ENCODE peak calls at places on chromosomes 16 and 17, in four cellular contexts. One of them, this sample, is unnamed.

GRCh38 chr16:8773537-8773936 is 23.9 kb downstream of the TMEM186 start:
- DNase-seq in LNCaP clone FGC: no peak
- DNase-seq in heart right ventricle: no peak
- DNase-seq in tibial artery: no peak
- DNase-seq in this sample: no peak

GRCh38 chr16:67460168-67460567 is 20.8 kb downstream of the ATP6V0D1 start:
- DNase-seq in LNCaP clone FGC: no peak
- DNase-seq in heart right ventricle: no peak
- DNase-seq in tibial artery: no peak
- DNase-seq in this sample: no peak

GRCh38 chr17:34777044-34777443 is 184.2 kb downstream of the CCT6B start:
- DNase-seq in LNCaP clone FGC: no peak
- DNase-seq in heart right ventricle: no peak
- DNase-seq in tibial artery: no peak
- DNase-seq in this sample: no peak

GRCh38 chr16:66603537-66604375 is 748 bp upstream of the CMTM3 start:
- DNase-seq in LNCaP clone FGC: no peak
- DNase-seq in heart right ventricle: peak; percentile 55
- DNase-seq in tibial artery: peak; percentile 62
- DNase-seq in this sample: peak; percentile 87

GRCh38 chr17:49387374-49388289 is 25.6 kb upstream of the ZNF652 start:
- DNase-seq in LNCaP clone FGC: no peak
- DNase-seq in heart right ventricle: no peak
- DNase-seq in tibial artery: no peak
- DNase-seq in this sample: no peak

GRCh38 chr17:77153487-77153886 is 12.7 kb downstream of the SEC14L1 start:
- DNase-seq in LNCaP clone FGC: no peak
- DNase-seq in heart right ventricle: no peak
- DNase-seq in tibial artery: no peak
- DNase-seq in this sample: no peak

GRCh38 chr16:11175850-11176341 is 80.1 kb downstream of the SOCS1 start:
- DNase-seq in LNCaP clone FGC: no peak
- DNase-seq in heart right ventricle: no peak
- DNase-seq in tibial artery: no peak
- DNase-seq in this sample: no peak

GRCh38 chr17:59093702-59094231 is 12.9 kb downstream of the TRIM37 start:
- DNase-seq in LNCaP clone FGC: no peak
- DNase-seq in heart right ventricle: peak; percentile 25
- DNase-seq in tibial artery: peak; percentile 46
- DNase-seq in this sample: no peak

GRCh38 chr17:79968116-79968515 is 67.6 kb downstream of the TBC1D16 start:
- DNase-seq in LNCaP clone FGC: no peak
- DNase-seq in heart right ventricle: no peak
- DNase-seq in tibial artery: no peak
- DNase-seq in this sample: peak; percentile 74

GRCh38 chr16:10876799-10877341 is at the start of gene CIITA:
- DNase-seq in LNCaP clone FGC: no peak
- DNase-seq in heart right ventricle: peak; percentile 65
- DNase-seq in tibial artery: peak; percentile 91
- DNase-seq in this sample: no peak

GRCh38 chr17:58238147-58238634 is at the start of gene LPO:
- DNase-seq in LNCaP clone FGC: no peak
- DNase-seq in heart right ventricle: no peak
- DNase-seq in tibial artery: no peak
- DNase-seq in this sample: no peak

GRCh38 chr17:10737168-10737622 is 7.4 kb upstream of the TMEM220 start:
- DNase-seq in LNCaP clone FGC: no peak
- DNase-seq in heart right ventricle: peak; percentile 33
- DNase-seq in tibial artery: peak; percentile 61
- DNase-seq in this sample: peak; percentile 70

GRCh38 chr17:62754696-62755095 is 53.4 kb downstream of the MARCHF10 start:
- DNase-seq in LNCaP clone FGC: no peak
- DNase-seq in heart right ventricle: no peak
- DNase-seq in tibial artery: no peak
- DNase-seq in this sample: no peak

GRCh38 chr17:40168262-40168832 is 8.9 kb upstream of the RAPGEFL1 start:
- DNase-seq in LNCaP clone FGC: peak; percentile 26
- DNase-seq in heart right ventricle: no peak
- DNase-seq in tibial artery: no peak
- DNase-seq in this sample: peak; percentile 77

GRCh38 chr17:81509687-81510523 is 2.7 kb downstream of the ACTG1 start:
- DNase-seq in LNCaP clone FGC: no peak
- DNase-seq in heart right ventricle: no peak
- DNase-seq in tibial artery: no peak
- DNase-seq in this sample: no peak

GRCh38 chr17:2173005-2173404 is 118.1 kb downstream of the HIC1 start:
- DNase-seq in LNCaP clone FGC: no peak
- DNase-seq in heart right ventricle: no peak
- DNase-seq in tibial artery: peak; percentile 52
- DNase-seq in this sample: no peak

GRCh38 chr16:49049191-49049590 is 232.4 kb downstream of the CBLN1 start:
- DNase-seq in LNCaP clone FGC: no peak
- DNase-seq in heart right ventricle: no peak
- DNase-seq in tibial artery: no peak
- DNase-seq in this sample: no peak

GRCh38 chr17:79866791-79867190 is 27.6 kb upstream of the CBX4 start:
- DNase-seq in LNCaP clone FGC: no peak
- DNase-seq in heart right ventricle: no peak
- DNase-seq in tibial artery: no peak
- DNase-seq in this sample: no peak

GRCh38 chr16:84790291-84790690 is 29.5 kb upstream of the CRISPLD2 start:
- DNase-seq in LNCaP clone FGC: no peak
- DNase-seq in heart right ventricle: no peak
- DNase-seq in tibial artery: no peak
- DNase-seq in this sample: no peak

GRCh38 chr17:64058547-64059115 is 38.2 kb upstream of the ICAM2 start:
- DNase-seq in LNCaP clone FGC: no peak
- DNase-seq in heart right ventricle: no peak
- DNase-seq in tibial artery: no peak
- DNase-seq in this sample: no peak

GRCh38 chr16:26806641-26807040 is 260.1 kb upstream of the C16orf82 start:
- DNase-seq in LNCaP clone FGC: no peak
- DNase-seq in heart right ventricle: no peak
- DNase-seq in tibial artery: no peak
- DNase-seq in this sample: no peak

GRCh38 chr17:8158267-8159031 is 4.3 kb downstream of the VAMP2 start:
- DNase-seq in LNCaP clone FGC: peak; percentile 70
- DNase-seq in heart right ventricle: peak; percentile 91
- DNase-seq in tibial artery: peak; percentile 97
- DNase-seq in this sample: peak; percentile 87
- H3K4me3 ChIP-seq in LNCaP clone FGC: no peak overlapping the region
- H3K4me3 ChIP-seq in heart right ventricle: no peak overlapping the region
- H3K4me3 ChIP-seq in tibial artery: peak overlapping the region; percentile 27
- H3K4me3 ChIP-seq in this sample: no peak overlapping the region

DNA sequence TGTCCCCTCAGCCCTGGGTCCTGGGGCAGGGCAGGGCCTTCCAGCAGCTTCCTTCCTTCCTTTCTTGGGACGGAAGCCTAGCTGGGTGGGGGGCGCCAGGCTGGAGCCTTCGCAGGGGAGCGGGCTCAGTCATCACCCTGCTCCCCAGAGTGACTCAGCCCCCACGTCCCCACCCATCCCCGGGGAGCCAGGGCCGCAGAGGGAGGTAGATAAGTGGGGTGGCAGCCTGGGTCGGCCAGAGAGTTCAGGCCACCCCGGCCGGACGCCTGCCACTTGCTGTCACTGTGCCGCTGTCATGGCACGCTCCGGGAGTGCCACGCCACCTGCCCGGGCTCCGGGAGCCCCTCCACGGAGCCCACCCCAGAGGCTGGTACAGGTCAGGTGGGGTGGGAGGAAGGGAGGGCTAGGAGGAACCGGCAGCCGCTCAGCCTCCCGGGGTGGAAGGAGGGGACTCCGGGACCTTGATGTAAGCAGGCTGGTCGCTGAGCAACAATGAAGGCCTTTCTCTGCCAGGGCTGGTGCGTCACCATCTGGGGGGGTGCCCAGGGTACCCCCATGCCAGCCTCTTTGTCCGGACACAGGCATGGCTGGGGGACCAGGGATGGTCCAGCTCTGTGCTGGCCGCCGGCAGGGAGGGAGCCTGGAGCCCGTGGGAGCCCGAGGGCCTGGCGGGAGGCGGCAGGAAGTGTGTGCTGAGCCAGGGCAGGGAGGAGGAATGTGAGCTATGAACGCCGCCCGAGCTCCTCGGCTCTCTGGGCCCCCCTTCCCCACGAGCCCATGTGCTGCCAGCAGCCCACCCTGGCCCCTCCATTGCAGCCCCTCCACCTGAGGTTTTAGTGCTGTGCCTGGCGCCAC is 6.6 kb downstream of the NHERF2 start:
- DNase-seq in LNCaP clone FGC: no peak
- DNase-seq in heart right ventricle: peak; percentile 79
- DNase-seq in tibial artery: peak; percentile 68
- DNase-seq in this sample: peak; percentile 38
- H3K4me3 ChIP-seq in LNCaP clone FGC: no peak overlapping the region
- H3K4me3 ChIP-seq in heart right ventricle: peak overlapping the region; percentile 52
- H3K4me3 ChIP-seq in tibial artery: peak overlapping the region; percentile 47
- H3K4me3 ChIP-seq in this sample: no peak overlapping the region

GRCh38 chr17:44898768-44899073 is 524 bp downstream of the EFTUD2 start:
- DNase-seq in LNCaP clone FGC: peak; percentile 26
- DNase-seq in heart right ventricle: no peak
- DNase-seq in tibial artery: no peak
- DNase-seq in this sample: no peak
- H3K4me3 ChIP-seq in LNCaP clone FGC: peak overlapping the region; percentile 90
- H3K4me3 ChIP-seq in heart right ventricle: peak overlapping the region; percentile 77
- H3K4me3 ChIP-seq in tibial artery: peak overlapping the region; percentile 77
- H3K4me3 ChIP-seq in this sample: peak overlapping the region; percentile 87

DNA sequence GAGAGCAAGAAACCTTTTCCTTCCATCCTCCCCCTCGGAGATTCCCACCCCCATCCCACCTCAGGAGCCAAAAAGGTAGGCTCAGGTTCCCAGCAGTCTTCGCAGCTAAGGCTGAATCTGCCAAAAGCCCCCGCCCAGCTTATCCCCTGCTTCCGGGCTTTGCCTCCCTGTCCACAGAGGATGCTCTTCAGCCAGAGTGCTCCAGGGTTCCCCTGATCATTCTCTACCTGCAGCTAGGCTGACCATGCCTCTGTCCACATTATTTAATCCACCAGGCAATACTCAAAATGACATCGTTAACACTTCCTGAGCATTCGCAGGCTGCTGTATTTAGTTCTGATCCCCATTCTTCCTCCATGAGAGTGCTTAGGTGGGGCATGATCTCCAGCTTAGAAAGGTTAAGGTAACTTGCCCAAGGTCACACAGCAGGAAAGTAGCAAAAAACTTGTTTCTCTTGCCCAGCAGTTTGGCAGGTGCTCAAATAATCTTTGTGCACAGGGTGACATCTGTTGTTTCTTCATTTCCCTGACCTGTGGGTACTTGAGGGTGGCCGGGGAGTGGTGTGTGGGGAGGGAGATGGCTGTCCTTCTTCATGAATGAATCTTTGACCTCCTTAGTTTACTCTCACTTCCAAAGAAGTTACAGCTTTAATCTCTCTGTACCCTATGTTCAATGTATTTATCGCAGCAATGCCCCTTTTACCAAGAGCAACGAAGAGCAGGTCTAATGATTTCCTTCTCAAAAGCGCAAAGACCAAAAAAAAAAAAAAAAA is 880 bp upstream of the TBKBP1 start:
- DNase-seq in LNCaP clone FGC: no peak
- DNase-seq in heart right ventricle: no peak
- DNase-seq in tibial artery: no peak
- DNase-seq in this sample: no peak
- H3K4me3 ChIP-seq in LNCaP clone FGC: peak overlapping the region; percentile 74
- H3K4me3 ChIP-seq in heart right ventricle: peak overlapping the region; percentile 92
- H3K4me3 ChIP-seq in tibial artery: peak overlapping the region; percentile 96
- H3K4me3 ChIP-seq in this sample: peak overlapping the region; percentile 95

GRCh38 chr16:78478267-78478821 is 378.9 kb downstream of the WWOX start:
- DNase-seq in LNCaP clone FGC: no peak
- DNase-seq in heart right ventricle: no peak
- DNase-seq in tibial artery: no peak
- DNase-seq in this sample: peak; percentile 30

GRCh38 chr16:78474762-78475161 is 375.3 kb downstream of the WWOX start:
- DNase-seq in LNCaP clone FGC: no peak
- DNase-seq in heart right ventricle: no peak
- DNase-seq in tibial artery: no peak
- DNase-seq in this sample: no peak

GRCh38 chr16:78469787-78470186 is 370.3 kb downstream of the WWOX start:
- DNase-seq in LNCaP clone FGC: no peak
- DNase-seq in heart right ventricle: no peak
- DNase-seq in tibial artery: no peak
- DNase-seq in this sample: no peak

DNA sequence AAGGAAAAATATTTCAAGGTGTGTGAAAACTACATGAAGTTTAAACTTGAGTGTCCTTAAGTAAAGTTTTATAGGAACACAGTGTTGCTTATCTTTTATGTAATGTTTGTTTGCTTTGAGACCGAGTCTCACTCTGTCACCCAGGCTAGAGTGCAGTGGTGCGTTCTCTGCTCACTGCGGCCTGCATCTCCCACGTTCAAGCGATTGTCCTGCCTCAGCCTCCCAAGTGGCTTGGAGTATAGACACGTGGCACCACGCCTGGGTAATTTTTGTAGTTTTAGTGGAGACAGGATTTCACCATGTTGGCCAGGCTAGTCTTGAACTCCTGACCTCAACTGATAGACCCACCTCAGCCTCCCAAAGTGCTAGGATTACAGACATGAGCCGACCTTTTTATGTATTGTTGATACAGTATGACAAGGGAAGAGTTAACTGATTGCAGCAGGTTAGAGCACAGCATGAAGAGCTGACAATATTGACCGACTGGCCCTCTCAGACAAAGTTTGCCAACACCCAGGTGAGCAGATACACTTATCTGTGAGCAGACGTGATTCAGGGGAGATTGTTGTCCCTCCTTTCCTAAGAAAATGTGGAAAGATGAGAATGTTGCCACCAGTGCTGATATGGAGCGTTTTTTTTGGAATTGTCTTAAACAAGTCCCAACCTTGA is 373.7 kb downstream of the WWOX start:
- DNase-seq in LNCaP clone FGC: peak; percentile 78
- DNase-seq in heart right ventricle: no peak
- DNase-seq in tibial artery: no peak
- DNase-seq in this sample: no peak
- H3K4me3 ChIP-seq in LNCaP clone FGC: no peak overlapping the region
- H3K4me3 ChIP-seq in heart right ventricle: no peak overlapping the region
- H3K4me3 ChIP-seq in tibial artery: no peak overlapping the region
- H3K4me3 ChIP-seq in this sample: no peak overlapping the region

DNA sequence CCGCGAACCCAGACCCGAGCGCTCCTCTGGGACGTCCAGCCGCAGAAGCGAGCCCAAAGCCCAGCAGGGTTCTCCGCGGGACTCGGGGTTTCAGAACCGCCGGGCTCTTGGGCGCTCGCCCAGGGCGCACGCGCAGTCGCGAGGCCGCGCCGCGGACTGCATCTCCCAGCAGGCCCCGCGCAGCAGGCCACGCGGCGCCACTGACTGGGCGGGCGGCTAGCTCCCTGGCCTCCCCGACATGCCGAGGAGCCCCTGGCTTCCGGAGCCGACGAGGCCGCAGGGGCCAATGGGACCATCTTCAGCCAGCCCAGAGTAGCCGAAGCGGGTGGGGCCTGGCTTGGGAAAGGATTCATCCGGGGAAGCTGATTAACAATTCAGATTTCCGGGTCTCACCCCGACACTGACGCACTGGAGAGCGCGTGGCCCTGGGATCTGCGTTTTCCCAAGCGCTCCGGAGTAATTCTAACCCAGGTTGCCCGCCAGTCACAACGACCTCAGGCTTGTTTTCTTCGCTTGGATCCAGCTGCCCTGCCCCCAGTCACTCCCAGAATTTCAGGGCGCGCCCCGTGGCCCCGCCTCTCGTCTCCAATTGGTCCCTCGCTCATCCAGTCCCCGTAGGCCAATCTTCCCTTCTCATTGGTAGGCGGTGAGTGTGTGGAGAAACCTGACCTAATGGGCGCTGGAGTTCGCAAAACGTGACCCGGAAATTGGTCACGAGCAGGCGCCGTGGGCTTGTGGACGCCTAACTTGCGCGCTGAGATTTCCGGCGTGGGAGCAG is at the start of gene ZNF263:
- DNase-seq in LNCaP clone FGC: peak; percentile 96
- DNase-seq in heart right ventricle: peak; percentile 94
- DNase-seq in tibial artery: peak; percentile 95
- DNase-seq in this sample: peak; percentile 97
- H3K4me3 ChIP-seq in LNCaP clone FGC: peak within 1 kb of the TSS; percentile 100
- H3K4me3 ChIP-seq in heart right ventricle: peak within 1 kb of the TSS; percentile 100
- H3K4me3 ChIP-seq in tibial artery: peak within 1 kb of the TSS; percentile 87
- H3K4me3 ChIP-seq in this sample: peak within 1 kb of the TSS; percentile 86

This sample was measured in neural progenitor cell.